ENCODE peak calls at places on chromosomes 7 and 10, in five cellular contexts. A is activated T-helper 1 cell treated with Interleukin-2 at 50 U/mL for 16 hours, D is GM12865, Q is ELR, O is nephron progenitor cell. R is an unnamed sample.

GRCh38 chr10:97109562-97109961 is 76.2 kb downstream of the SLIT1 start:
- DNase-seq in D (no peak), O (no peak), Q (no peak), A (no peak), R (no peak)

GRCh38 chr7:155845226-155845625 is 33.0 kb upstream of the SHH start:
- DNase-seq in A (no peak), O (no peak), Q (no peak), D (no peak), R (no peak)

GRCh38 chr10:83765711-83766110 is 373.6 kb upstream of the GHITM start:
- DNase-seq in A (no peak), Q (no peak), O (no peak), D (no peak), R (no peak)

GRCh38 chr10:74322141-74322540 is 171.1 kb downstream of the ADK start:
- DNase-seq in O (no peak), A (no peak), Q (no peak), D (no peak), R (no peak)

GRCh38 chr10:115942106-115942505 is 330.9 kb downstream of the GFRA1 start:
- DNase-seq in A (no peak), D (no peak), Q (no peak), O (no peak), R (no peak)

GRCh38 chr10:23139677-23140076 is 44.3 kb downstream of the MSRB2 start:
- DNase-seq in O (no peak), D (no peak), A (no peak), Q (no peak), R (no peak)

GRCh38 chr7:140062118-140062527 is 628 bp downstream of the PARP12 start:
- DNase-seq in D (peak; percentile 64), A (peak; percentile 30), O (no peak), Q (peak; percentile 25), R (no peak)

GRCh38 chr10:117699436-117700075 is 157.0 kb downstream of the EMX2 start:
- DNase-seq in Q (no peak), A (no peak), D (no peak), O (no peak), R (no peak)

GRCh38 chr7:50953303-50953702 is 170.6 kb upstream of the GRB10 start:
- DNase-seq in Q (no peak), D (no peak), A (no peak), O (no peak), R (no peak)

R was measured in HEK293T.